ENCODE peak calls at places on chromosomes 2 and 18, in six cellular contexts. J is posterior cingulate gyrus; A is activated T-cell treated with anti-CD3 and anti-CD28 coated beads for 48 hours; G is stimulated activated CD4-positive, alpha-beta T cell treated with anti-CD3 and anti-CD28 coated beads, Interleukin-1b, Interleukin-23, amount 100 ng/mL, for 24 hours; V is adrenal gland; K is progenitor cell of endocrine pancreas. H is an unnamed sample.

GRCh38 chr2:101762451-101763171 is 65.1 kb downstream of the MAP4K4 start:
- DNase-seq in A (no peak), J (peak; percentile 57), V (no peak), G (no peak), K (no peak), H (no peak)

GRCh38 chr2:105383456-105383855 is 15.4 kb downstream of the FHL2 start:
- DNase-seq in J (no peak), V (no peak), G (no peak), A (no peak), K (no peak), H (no peak)

GRCh38 chr2:226643030-226643429 is 156.6 kb downstream of the IRS1 start:
- DNase-seq in G (no peak), J (no peak), V (no peak), A (no peak), K (no peak), H (no peak)

GRCh38 chr2:193584522-193584938 is 1389.8 kb upstream of the TMEFF2 start:
- DNase-seq in J (no peak), V (no peak), G (no peak), K (no peak), A (no peak), H (peak; percentile 44)

GRCh38 chr2:240133401-240133800 is 2.7 kb downstream of the COPS9 start:
- DNase-seq in A (no peak), K (no peak), G (no peak), V (peak; percentile 6), J (no peak), H (no peak)

GRCh38 chr2:150279673-150280072 is 207.8 kb downstream of the RND3 start:
- DNase-seq in A (no peak), K (no peak), G (no peak), V (no peak), J (no peak), H (no peak)

GRCh38 chr18:50924372-50924771 is 43.5 kb upstream of the ELAC1 start:
- DNase-seq in G (no peak), K (no peak), A (no peak), V (no peak), J (no peak), H (no peak)

GRCh38 chr2:180524458-180524857 is 455.9 kb upstream of the UBE2E3 start:
- DNase-seq in K (no peak), G (no peak), A (no peak), V (no peak), J (no peak), H (no peak)

GRCh38 chr2:101788995-101789970 is 91.8 kb downstream of the MAP4K4 start:
- DNase-seq in J (no peak), G (no peak), V (no peak), A (no peak), K (no peak), H (no peak)

GRCh38 chr2:50490991-50491390 is 540.9 kb downstream of the NRXN1 start:
- DNase-seq in A (no peak), K (no peak), V (no peak), G (no peak), J (no peak), H (no peak)

GRCh38 chr2:100124746-100125145 is 17.6 kb downstream of the AFF3 start:
- DNase-seq in K (no peak), A (no peak), G (no peak), V (no peak), J (no peak), H (no peak)

GRCh38 chr2:94881070-94881469 is 9.8 kb downstream of the TEKT4 start:
- DNase-seq in J (no peak), K (no peak), G (no peak), V (no peak), A (no peak), H (no peak)

GRCh38 chr2:219737270-219737691 is 109.9 kb downstream of the SLC4A3 start:
- DNase-seq in K (no peak), V (no peak), J (peak; percentile 12), G (no peak), A (no peak), H (peak; percentile 24)

GRCh38 chr2:28293416-28293815 is 99.2 kb upstream of the FOSL2 start:
- DNase-seq in J (no peak), K (no peak), V (no peak), G (no peak), A (no peak), H (no peak)

GRCh38 chr2:168929031-168929430 is 27.9 kb downstream of the G6PC2 start:
- DNase-seq in K (no peak), V (no peak), G (no peak), J (no peak), A (no peak), H (no peak)

GRCh38 chr2:67455219-67456142 is 58.3 kb downstream of the ETAA1 start:
- DNase-seq in G (no peak), V (no peak), J (no peak), A (no peak), K (no peak), H (no peak)

GRCh38 chr2:85804026-85804425 is 50.2 kb downstream of the ATOH8 start:
- DNase-seq in A (no peak), K (no peak), V (no peak), G (no peak), J (no peak), H (no peak)

GRCh38 chr18:40877096-40877495 is 1077.9 kb upstream of the PIK3C3 start:
- DNase-seq in J (no peak), K (no peak), V (no peak), G (no peak), A (no peak), H (no peak)

GRCh38 chr2:26088038-26088643 is 54.3 kb downstream of the RAB10 start:
- DNase-seq in G (no peak), V (no peak), J (no peak), K (no peak), A (no peak), H (no peak)

GRCh38 chr2:172095905-172096660 is 6.6 kb downstream of the DLX2 start:
- DNase-seq in V (no peak), G (no peak), A (no peak), J (no peak), K (no peak), H (no peak)

GRCh38 chr2:238093181-238094140 is 6.7 kb upstream of the ESPNL start:
- DNase-seq in V (no peak), G (no peak), A (no peak), J (no peak), K (no peak), H (no peak)

GRCh38 chr2:121489944-121490585 is 40.6 kb upstream of the RNU4ATAC start:
- DNase-seq in A (no peak), K (no peak), G (no peak), J (no peak), V (no peak), H (no peak)

GRCh38 chr2:26569216-26570082 is 71.7 kb downstream of the CIB4 start:
- DNase-seq in J (no peak), A (no peak), K (no peak), G (no peak), V (no peak), H (no peak)

GRCh38 chr2:64839844-64840243 is 149.4 kb upstream of the SLC1A4 start:
- DNase-seq in J (no peak), V (no peak), A (no peak), K (no peak), G (no peak), H (no peak)

GRCh38 chr2:229489016-229489415 is 217.9 kb upstream of the PID1 start:
- DNase-seq in J (peak; percentile 66), V (no peak), G (no peak), K (no peak), A (no peak), H (no peak)

GRCh38 chr18:31497711-31498449 is at the start of gene DSG2:
- DNase-seq in G (peak; percentile 22), J (no peak), A (peak; percentile 21), K (peak; percentile 76), V (peak; percentile 54), H (peak; percentile 64)

GRCh38 chr18:67783215-67783946 is 266.9 kb upstream of the DSEL start:
- DNase-seq in A (no peak), K (no peak), J (no peak), V (no peak), G (no peak), H (no peak)

GRCh38 chr2:203774760-203775159 is 68.3 kb downstream of the CD28 start:
- DNase-seq in G (no peak), A (no peak), V (no peak), J (no peak), K (no peak), H (no peak)

GRCh38 chr18:48781990-48782368 is 168.8 kb downstream of the SMAD7 start:
- DNase-seq in V (no peak), K (no peak), A (no peak), J (no peak), G (no peak), H (no peak)

GRCh38 chr2:210461401-210461800 is 15.2 kb downstream of the LANCL1 start:
- DNase-seq in K (no peak), G (no peak), J (no peak), A (no peak), V (no peak), H (no peak)

GRCh38 chr2:10497797-10498251 is 49.7 kb upstream of the ODC1 start:
- DNase-seq in A (peak; percentile 54), G (peak; percentile 36), V (peak; percentile 40), J (peak; percentile 79), K (no peak), H (no peak)

GRCh38 chr2:65823511-65823910 is 391.1 kb upstream of the SPRED2 start:
- DNase-seq in A (no peak), V (no peak), K (no peak), J (no peak), G (no peak), H (no peak)

GRCh38 chr2:157894694-157895450 is 18.7 kb upstream of the ACVR1 start:
- DNase-seq in G (no peak), K (no peak), A (no peak), J (peak; percentile 46), V (no peak), H (no peak)

H was measured in T47D.